ENCODE peak calls at places on chromosomes 3 and 15, in six cellular contexts. G, V, A, R, Z and D are unnamed samples.

GRCh38 chr15:77709135-77709886 is 76.6 kb upstream of the LINGO1 start:
- DNase-seq in G (no peak), V (no peak), Z (no peak), A (no peak), R (no peak), D (no peak)

GRCh38 chr3:170858599-170858998 is 11.4 kb downstream of the RPL22L1 start:
- DNase-seq in Z (no peak), A (no peak), G (no peak), V (no peak), R (no peak), D (no peak)

GRCh38 chr3:12503126-12503952 is 19.1 kb downstream of the TSEN2 start:
- DNase-seq in R (no peak), G (peak), Z (no peak), V (no peak), A (no peak), D (no peak)

GRCh38 chr3:171307988-171308387 is 152.2 kb downstream of the TNIK start:
- DNase-seq in Z (no peak), A (no peak), V (no peak), R (no peak), G (no peak), D (no peak)

GRCh38 chr15:68775671-68776476 is 44.8 kb downstream of the ANP32A start:
- DNase-seq in V (no peak), Z (no peak), G (peak), A (no peak), R (no peak), D (no peak)

GRCh38 chr3:39494781-39495180 is 27.3 kb downstream of the MOBP start:
- DNase-seq in G (no peak), A (no peak), Z (no peak), V (no peak), R (no peak), D (no peak)

GRCh38 chr3:13146643-13147143 is 73.5 kb upstream of the IQSEC1 start:
- DNase-seq in Z (no peak), R (no peak), G (no peak), A (no peak), V (no peak), D (no peak)

GRCh38 chr3:181369637-181370036 is 342.1 kb upstream of the SOX2 start:
- DNase-seq in V (no peak), A (no peak), R (peak), G (no peak), Z (no peak), D (no peak)

GRCh38 chr3:42179110-42179725 is 86.8 kb downstream of the CCK start:
- DNase-seq in R (peak), G (no peak), V (peak), A (peak), Z (peak), D (peak)

GRCh38 chr3:46163551-46163981 is 44.5 kb downstream of the CCR1 start:
- DNase-seq in V (no peak), Z (peak), R (peak), A (no peak), G (no peak), D (peak)

GRCh38 chr15:22980189-22981136 is at the start of gene CYFIP1:
- DNase-seq in V (peak), G (no peak), R (peak), Z (peak), A (peak), D (peak)

GRCh38 chr15:38144921-38145320 is 107.7 kb upstream of the SPRED1 start:
- DNase-seq in R (no peak), A (no peak), Z (no peak), V (no peak), G (peak), D (peak)

GRCh38 chr3:73624363-73625123 is at the start of gene PDZRN3:
- DNase-seq in Z (peak), V (no peak), A (no peak), G (peak), R (peak), D (peak)

GRCh38 chr15:90735929-90736328 is 18.8 kb downstream of the BLM start:
- DNase-seq in Z (no peak), V (no peak), A (no peak), G (no peak), R (no peak), D (no peak)

GRCh38 chr15:40769310-40770146 is at the start of gene C15orf62:
- DNase-seq in R (no peak), A (peak), Z (peak), V (peak), G (no peak), D (peak)

GRCh38 chr15:88979674-88980073 is 66.5 kb upstream of the MFGE8 start:
- DNase-seq in V (no peak), R (no peak), G (no peak), A (no peak), Z (no peak), D (no peak)

GRCh38 chr15:82831894-82832600 is 22.6 kb downstream of the WHAMM start:
- DNase-seq in V (no peak), Z (no peak), G (no peak), A (no peak), R (no peak), D (no peak)

GRCh38 chr3:127277591-127277990 is 10.3 kb downstream of the PRR20G start:
- DNase-seq in A (no peak), R (no peak), G (no peak), Z (peak), V (no peak), D (no peak)

GRCh38 chr3:141336672-141337522 is 31.4 kb upstream of the ZBTB38 start:
- DNase-seq in A (peak), Z (peak), G (peak), R (peak), V (no peak), D (peak)

GRCh38 chr3:148309390-148310035 is 388.2 kb upstream of the AGTR1 start:
- DNase-seq in R (no peak), A (peak), Z (peak), V (no peak), G (no peak), D (no peak)

GRCh38 chr3:104275199-104275598 is 1091.5 kb upstream of the ALCAM start:
- DNase-seq in V (no peak), A (no peak), Z (no peak), G (no peak), R (no peak), D (no peak)

GRCh38 chr3:123075359-123075758 is 8.5 kb downstream of the PDIA5 start:
- DNase-seq in A (no peak), R (peak), V (no peak), Z (peak), G (no peak), D (no peak)

GRCh38 chr15:77571181-77571580 is 61.5 kb downstream of the LINGO1 start:
- DNase-seq in R (no peak), V (no peak), Z (no peak), G (no peak), A (no peak), D (no peak)

GRCh38 chr15:38391186-38391585 is 62.7 kb upstream of the FAM98B start:
- DNase-seq in G (no peak), Z (peak), A (no peak), R (no peak), V (no peak), D (no peak)